ENCODE peak calls at places on chromosomes 1 and 21, in seven cellular contexts. I, W, F, H, X, K and U are unnamed samples.

GRCh38 chr1:43932786-43933385 is 715 bp upstream of the ARTN start:
- DNase-seq in W (no peak), F (no peak), I (no peak), K (no peak), X (no peak), H (no peak), U (no peak)

GRCh38 chr1:220991959-220992704 is 112.9 kb downstream of the HLX start:
- DNase-seq in I (no peak), F (no peak), H (no peak), W (no peak), K (peak; percentile 14), X (no peak), U (no peak)

GRCh38 chr1:52460686-52461085 is 56.3 kb downstream of the PRPF38A start:
- DNase-seq in W (no peak), X (no peak), I (no peak), H (no peak), F (no peak), K (no peak), U (no peak)

GRCh38 chr1:100530901-100531487 is 6.9 kb upstream of the GPR88 start:
- DNase-seq in F (peak; percentile 40), K (no peak), I (no peak), H (no peak), X (no peak), W (no peak), U (no peak)

GRCh38 chr1:200660719-200661118 is 9.0 kb downstream of the DDX59 start:
- DNase-seq in W (no peak), H (no peak), X (no peak), I (no peak), F (no peak), K (no peak), U (no peak)

GRCh38 chr1:40232444-40232843 is 15.3 kb upstream of the TMCO2 start:
- DNase-seq in K (no peak), H (no peak), I (no peak), W (peak; percentile 26), X (no peak), F (peak; percentile 94), U (no peak)

GRCh38 chr1:21451212-21451611 is 11.3 kb downstream of the NBPF3 start:
- DNase-seq in X (no peak), H (no peak), W (no peak), F (no peak), I (no peak), K (no peak), U (no peak)

GRCh38 chr1:180188103-180188506 is 33.4 kb downstream of the QSOX1 start:
- DNase-seq in I (no peak), W (peak; percentile 77), X (peak; percentile 41), K (peak; percentile 87), H (no peak), F (no peak), U (peak; percentile 15)

GRCh38 chr21:31714741-31715365 is 17.1 kb downstream of the SCAF4 start:
- DNase-seq in I (no peak), X (no peak), H (no peak), F (no peak), W (no peak), K (no peak), U (no peak)

GRCh38 chr1:162530318-162530984 is 31.1 kb upstream of the UAP1 start:
- DNase-seq in K (no peak), I (no peak), X (no peak), H (peak; percentile 43), W (no peak), F (peak; percentile 46), U (no peak)

GRCh38 chr1:12246584-12246983 is 16.8 kb downstream of the VPS13D start:
- DNase-seq in F (no peak), K (no peak), H (no peak), X (no peak), W (no peak), I (no peak), U (no peak)

GRCh38 chr1:153635872-153636271 is 2.0 kb downstream of the CHTOP start:
- DNase-seq in K (no peak), I (no peak), H (no peak), F (no peak), X (no peak), W (no peak), U (no peak)

GRCh38 chr21:17527240-17527639 is 14.4 kb downstream of the CXADR start:
- DNase-seq in W (no peak), H (no peak), F (no peak), X (peak; percentile 83), K (peak; percentile 24), I (no peak), U (no peak)

GRCh38 chr1:91569411-91570104 is 68.9 kb downstream of the CDC7 start:
- DNase-seq in I (peak; percentile 24), H (no peak), X (no peak), K (no peak), W (no peak), F (no peak), U (no peak)

GRCh38 chr1:205571747-205572146 is 60.1 kb downstream of the ELK4 start:
- DNase-seq in W (no peak), H (no peak), F (no peak), I (no peak), X (no peak), K (no peak), U (no peak)

GRCh38 chr1:211198111-211198510 is 61.1 kb upstream of the RCOR3 start:
- DNase-seq in K (no peak), W (no peak), H (no peak), I (no peak), F (no peak), X (no peak), U (no peak)

GRCh38 chr1:51899022-51899421 is 20.5 kb upstream of the NRDC start:
- DNase-seq in K (no peak), W (no peak), F (no peak), I (no peak), H (no peak), X (no peak), U (no peak)

GRCh38 chr1:170660874-170661645 is 2.9 kb upstream of the PRRX1 start:
- DNase-seq in I (no peak), H (no peak), W (no peak), K (peak; percentile 37), X (no peak), F (no peak), U (no peak)

GRCh38 chr1:170661646-170662411 is 2.1 kb upstream of the PRRX1 start:
- DNase-seq in F (no peak), W (no peak), H (no peak), X (no peak), I (no peak), K (peak; percentile 68), U (no peak)

GRCh38 chr1:170662561-170662971 is 1.4 kb upstream of the PRRX1 start:
- DNase-seq in I (no peak), F (no peak), W (no peak), H (no peak), K (no peak), X (no peak), U (no peak)

GRCh38 chr1:170659404-170660035 is 4.4 kb upstream of the PRRX1 start:
- DNase-seq in F (no peak), X (no peak), I (no peak), H (no peak), K (no peak), W (no peak), U (no peak)

GRCh38 chr1:170660281-170660713 is 3.6 kb upstream of the PRRX1 start:
- DNase-seq in H (no peak), W (no peak), I (no peak), X (no peak), K (no peak), F (no peak), U (no peak)
- H3K27ac ChIP-seq in H (no peak overlapping the region), W (no peak overlapping the region), I (no peak overlapping the region), X (no peak overlapping the region), K (no peak overlapping the region), F (no peak overlapping the region), U (no peak overlapping the region)

GRCh38 chr1:35223109-35223630 is 30.2 kb upstream of the SFPQ start:
- DNase-seq in I (no peak), F (no peak), X (no peak), W (no peak), K (no peak), H (no peak), U (no peak)

GRCh38 chr1:35215346-35215745 is 22.4 kb upstream of the SFPQ start:
- DNase-seq in F (no peak), I (no peak), K (no peak), X (no peak), H (no peak), W (no peak), U (no peak)

GRCh38 chr1:35226546-35226945 is 33.6 kb upstream of the SFPQ start:
- DNase-seq in H (no peak), W (no peak), F (no peak), X (no peak), I (no peak), K (no peak), U (no peak)

GRCh38 chr1:35222322-35223108 is 29.6 kb upstream of the SFPQ start:
- DNase-seq in I (no peak), K (peak; percentile 25), X (no peak), F (no peak), W (no peak), H (no peak), U (no peak)

DNA sequence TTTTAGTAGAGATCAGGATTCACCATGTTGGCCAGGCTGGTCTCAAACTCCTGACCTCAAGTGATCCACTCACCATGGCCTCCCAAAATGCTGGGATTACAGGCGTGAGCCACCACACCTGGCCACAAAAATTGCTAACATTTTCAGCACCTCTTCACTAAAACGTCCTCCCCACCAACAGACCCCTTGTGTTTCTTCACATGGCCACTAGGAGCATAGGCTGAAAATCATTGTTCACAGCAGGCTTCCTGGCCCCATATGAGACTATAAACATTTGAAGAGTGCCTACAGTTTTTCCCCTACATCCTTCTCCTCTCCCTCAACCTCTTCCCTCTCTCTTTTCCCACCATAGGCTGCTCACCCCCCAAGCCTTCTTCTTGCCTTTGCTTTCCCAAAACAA is 28.0 kb upstream of the SFPQ start:
- DNase-seq in K (peak; percentile 62), F (no peak), H (no peak), I (peak; percentile 48), X (peak; percentile 23), W (peak; percentile 57), U (no peak)
- TF ChIP-seq SIN3A in K (no peak), F (no peak), H (no peak), I (no peak), X (no peak), W (no peak), U (no peak)

DNA sequence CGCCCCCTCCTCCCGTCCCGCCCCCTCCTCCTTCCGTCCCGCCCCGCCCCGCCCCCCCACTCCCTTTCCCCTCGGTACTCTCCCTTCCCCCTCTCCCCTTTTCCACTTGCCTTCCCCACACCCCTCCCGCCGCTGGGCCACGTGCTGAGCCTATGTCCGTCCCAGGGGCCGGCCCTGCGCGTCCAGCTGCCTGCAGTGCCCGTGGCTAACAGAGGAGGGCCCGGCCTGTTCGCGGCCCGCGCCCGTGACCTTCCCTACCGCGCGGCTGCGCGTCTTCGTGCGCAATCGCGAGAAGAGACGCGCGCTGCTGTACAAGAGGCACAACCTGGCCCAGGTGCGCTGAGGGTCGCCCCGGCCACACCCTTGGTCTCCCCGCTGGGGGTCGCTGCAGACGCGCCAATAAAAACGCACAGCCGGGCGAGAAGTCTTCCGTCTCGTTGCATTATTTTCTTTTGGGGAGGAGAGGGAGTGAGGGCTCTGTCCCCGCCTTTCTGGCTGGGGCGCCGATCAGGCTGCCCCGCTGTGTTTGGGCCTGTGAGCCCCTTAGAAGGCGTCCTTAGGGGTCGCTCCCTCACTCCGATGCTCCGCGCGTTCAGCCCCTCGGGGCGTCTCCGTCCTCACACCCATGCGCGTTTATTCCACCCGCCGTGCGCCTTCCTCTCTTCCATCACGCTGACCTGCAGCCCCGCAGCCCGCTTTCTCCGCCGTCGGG is 28.0 kb downstream of the TRIM11 start:
- DNase-seq in I (peak; percentile 56), K (peak; percentile 96), F (no peak), W (peak; percentile 87), H (peak; percentile 70), X (no peak), U (no peak)
- H3K27ac ChIP-seq in I (peak overlapping the region; percentile 66), K (no peak overlapping the region), F (no peak overlapping the region), W (peak overlapping the region; percentile 30), H (no peak overlapping the region), X (no peak overlapping the region), U (no peak overlapping the region)

GRCh38 chr1:118325545-118326225 is 140.7 kb upstream of the SPAG17 start:
- DNase-seq in H (no peak), X (no peak), K (no peak), F (no peak), W (no peak), I (no peak), U (no peak)
- TF ChIP-seq SIN3A in H (no peak), X (no peak), K (no peak), F (no peak), W (no peak), I (no peak), U (no peak)